ENCODE peak calls at places on chromosomes 6 and 20, in five cellular contexts. M is endothelial cell of umbilical vein, P is SJSA1, Q is PC-9, W is Panc1. G is an unnamed sample.

GRCh38 chr6:54094837-54095236 is 16.4 kb upstream of the MLIP start:
- DNase-seq in W (no peak), P (no peak), M (no peak), Q (no peak), G (no peak)

GRCh38 chr6:34383651-34384304 is 8.7 kb downstream of the NUDT3 start:
- DNase-seq in Q (no peak), M (no peak), P (no peak), W (no peak), G (no peak)

GRCh38 chr6:154842828-154843227 is 109.6 kb downstream of the SCAF8 start:
- DNase-seq in P (no peak), M (peak; percentile 76), Q (no peak), W (no peak), G (no peak)

GRCh38 chr20:19937651-19938420 is 79.3 kb upstream of the NAA20 start:
- DNase-seq in W (no peak), Q (no peak), M (no peak), P (no peak), G (no peak)

GRCh38 chr6:170080828-170081368 is 210.0 kb downstream of the DLL1 start:
- DNase-seq in Q (no peak), W (no peak), P (peak; percentile 26), M (no peak), G (no peak)

GRCh38 chr6:156461647-156462046 is 315.5 kb upstream of the ARID1B start:
- DNase-seq in W (no peak), P (no peak), Q (no peak), M (no peak), G (no peak)

GRCh38 chr20:33411136-33411690 is 9.9 kb upstream of the CDK5RAP1 start:
- DNase-seq in Q (no peak), W (no peak), M (no peak), P (no peak), G (no peak)

GRCh38 chr6:7887278-7887991 is 23.2 kb downstream of the TXNDC5 start:
- DNase-seq in Q (no peak), M (peak; percentile 64), P (no peak), W (no peak), G (no peak)

GRCh38 chr6:5012531-5012930 is 8.7 kb upstream of the RPP40 start:
- DNase-seq in W (no peak), Q (no peak), M (peak; percentile 89), P (no peak), G (no peak)

GRCh38 chr6:127587875-127588274 is 10.9 kb downstream of the C6orf58 start:
- DNase-seq in P (no peak), W (no peak), Q (no peak), M (no peak), G (no peak)

GRCh38 chr6:13248953-13249432 is 79.3 kb downstream of the TBC1D7 start:
- DNase-seq in P (no peak), Q (no peak), W (no peak), M (no peak), G (no peak)

GRCh38 chr6:37624606-37625574 is 72.8 kb downstream of the MDGA1 start:
- DNase-seq in P (no peak), M (peak; percentile 27), Q (peak; percentile 50), W (no peak), G (peak; percentile 82)

GRCh38 chr6:168418151-168418551 is 22.8 kb upstream of the SMOC2 start:
- DNase-seq in W (no peak), Q (no peak), P (no peak), M (no peak), G (no peak)

GRCh38 chr6:25122001-25122400 is 157.2 kb upstream of the CARMIL1 start:
- DNase-seq in P (no peak), W (no peak), Q (no peak), M (peak; percentile 84), G (no peak)

GRCh38 chr6:129281173-129281796 is 398.3 kb downstream of the LAMA2 start:
- DNase-seq in Q (no peak), W (no peak), P (no peak), M (no peak), G (no peak)

GRCh38 chr20:17671565-17671964 is 10.5 kb downstream of the RRBP1 start:
- DNase-seq in P (no peak), M (no peak), W (no peak), Q (no peak), G (no peak)

GRCh38 chr6:75376347-75377024 is 91.9 kb upstream of the TMEM30A start:
- DNase-seq in Q (peak; percentile 50), M (peak; percentile 61), W (no peak), P (peak; percentile 52), G (no peak)

GRCh38 chr6:168441434-168442391 is 729 bp downstream of the SMOC2 start:
- DNase-seq in W (no peak), P (no peak), M (no peak), Q (no peak), G (no peak)

GRCh38 chr6:111872521-111873177 is 603 bp downstream of the FYN start:
- DNase-seq in M (peak; percentile 35), W (no peak), P (peak; percentile 50), Q (peak; percentile 46), G (peak; percentile 11)

GRCh38 chr20:15613530-15613929 is 959.7 kb downstream of the KIF16B start:
- DNase-seq in Q (no peak), W (no peak), P (no peak), M (no peak), G (peak; percentile 34)

GRCh38 chr20:3420211-3420707 is 12.8 kb upstream of the DNAAF9 start:
- DNase-seq in M (no peak), W (no peak), P (no peak), Q (no peak), G (peak; percentile 47)

GRCh38 chr20:2626853-2627541 is 25.4 kb upstream of the NOP56 start:
- DNase-seq in Q (peak; percentile 85), P (peak; percentile 56), W (no peak), M (peak; percentile 14), G (peak; percentile 93)

GRCh38 chr6:140441256-140441655 is 1066.8 kb upstream of the CITED2 start:
- DNase-seq in W (peak; percentile 18), Q (no peak), M (peak; percentile 57), P (peak; percentile 49), G (peak; percentile 45)

GRCh38 chr6:14665827-14666724 is 548.5 kb downstream of the CD83 start:
- DNase-seq in M (no peak), W (no peak), Q (peak; percentile 79), P (peak; percentile 53), G (no peak)
- H3K27ac ChIP-seq in M (no peak overlapping the region), W (no peak overlapping the region), Q (peak overlapping the region; percentile 82), P (no peak overlapping the region), G (no peak overlapping the region)

GRCh38 chr6:103177800-103178199 is 1681.9 kb downstream of the HACE1 start:
- DNase-seq in P (no peak), Q (no peak), M (no peak), W (no peak), G (no peak)
- H3K4me1 ChIP-seq in P (no peaks in the 10 kb centered on the region), Q (no peaks in the 10 kb centered on the region), M (no peaks in the 10 kb centered on the region), W (no peaks in the 10 kb centered on the region), G (no peaks in the 10 kb centered on the region)

GRCh38 chr6:29974901-29975560 is 32.7 kb downstream of the HLA-A start:
- DNase-seq in Q (no peak), W (no peak), P (no peak), M (peak; percentile 21), G (no peak)
- H3K27me3 ChIP-seq in Q (no peaks in the 10 kb centered on the region), W (no peaks in the 10 kb centered on the region), P (peaks cover 6% of the 10 kb centered on the region), M (peaks cover 18% of the 10 kb centered on the region), G (no peaks in the 10 kb centered on the region)

DNA sequence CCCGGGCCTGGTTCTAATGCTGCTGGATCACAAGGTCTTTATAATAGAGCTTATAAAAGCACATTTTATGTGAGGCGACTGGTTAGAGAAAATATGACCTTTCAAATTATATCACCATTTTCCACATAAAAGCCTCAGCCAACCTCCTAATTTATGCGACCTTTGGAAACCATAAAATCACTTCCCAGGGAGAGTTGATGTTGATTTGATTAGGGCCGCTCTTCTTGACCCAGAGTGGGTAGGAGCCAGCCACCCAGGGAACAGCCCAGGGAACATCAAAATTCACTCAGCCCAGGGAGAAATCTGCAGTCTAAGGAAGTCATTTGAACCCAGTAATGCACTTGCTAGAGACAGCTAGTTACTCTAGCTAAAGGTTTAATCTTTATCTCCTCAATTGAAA is 79.8 kb upstream of the TENT5A start:
- DNase-seq in P (no peak), W (no peak), M (no peak), Q (no peak), G (peak; percentile 58)
- H3K27ac ChIP-seq in P (no peak overlapping the region), W (no peak overlapping the region), M (no peak overlapping the region), Q (no peak overlapping the region), G (peak overlapping the region; percentile 2)

DNA sequence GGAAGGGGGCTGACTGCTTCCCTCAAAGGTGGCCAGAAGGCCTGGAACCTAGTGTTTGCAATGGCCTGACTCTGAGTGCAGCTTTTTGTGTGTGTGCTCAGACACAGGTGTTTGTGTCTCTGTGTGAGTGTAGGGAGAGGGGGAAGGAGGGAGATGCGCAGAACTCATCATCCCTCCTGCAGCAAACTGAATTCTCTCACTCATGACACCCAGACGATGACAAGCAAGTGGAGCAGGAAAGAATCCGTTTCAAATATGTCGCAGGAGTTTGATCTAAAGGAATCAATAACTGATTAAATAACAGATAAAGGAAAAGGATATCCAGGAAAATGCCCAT is 101.4 kb downstream of the TNFAIP3 start:
- DNase-seq in Q (no peak), W (no peak), P (no peak), M (no peak), G (no peak)
- H3K4me1 ChIP-seq in Q (peaks cover 17% of the 10 kb centered on the region), W (no peaks in the 10 kb centered on the region), P (no peaks in the 10 kb centered on the region), M (no peaks in the 10 kb centered on the region), G (no peaks in the 10 kb centered on the region)

DNA sequence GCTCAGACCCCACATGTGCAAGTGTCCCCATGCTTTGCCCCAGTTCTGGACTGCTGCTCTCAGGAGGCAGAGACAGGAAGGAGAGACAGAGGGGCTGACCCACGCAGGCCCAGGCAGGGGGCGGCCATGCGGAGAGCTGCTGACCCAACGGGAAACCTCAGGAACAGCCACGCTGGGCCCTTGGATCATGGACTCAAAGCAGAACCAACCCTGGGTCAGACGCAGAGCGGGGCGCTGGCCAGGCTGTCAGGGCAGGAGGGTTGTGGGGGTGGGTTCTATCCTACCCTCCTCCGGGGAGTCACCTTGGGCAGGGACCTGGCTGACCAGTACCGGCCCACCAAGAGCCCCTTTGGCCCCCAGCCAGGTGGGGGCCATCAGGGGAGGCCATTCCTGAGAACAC is 2.0 kb downstream of the KCNQ2 start:
- DNase-seq in W (no peak), Q (no peak), P (no peak), M (no peak), G (no peak)
- H3K27me3 ChIP-seq in W (no peaks in the 10 kb centered on the region), Q (peaks cover 94% of the 10 kb centered on the region), P (peaks cover 92% of the 10 kb centered on the region), M (peaks cover 32% of the 10 kb centered on the region), G (peaks cover 16% of the 10 kb centered on the region)

DNA sequence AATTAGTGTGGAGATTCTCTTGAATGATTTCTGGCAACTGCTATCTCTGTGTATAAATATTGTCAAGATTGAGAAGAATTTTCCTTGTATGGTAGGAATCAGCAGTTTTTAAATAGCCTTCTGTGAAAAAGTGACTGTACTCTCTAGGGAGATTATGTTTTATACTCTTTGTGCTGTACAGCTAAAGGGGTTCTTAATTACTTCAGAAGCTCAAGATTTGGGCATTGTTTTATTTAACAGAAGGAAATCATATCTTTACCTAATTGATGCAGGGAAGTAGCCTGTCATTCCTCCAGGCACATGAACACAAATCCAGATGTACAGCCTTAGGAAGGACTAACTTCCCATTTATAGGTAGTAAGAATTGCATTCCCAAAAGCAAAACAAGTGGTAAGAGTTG is 1.3 kb downstream of the CALHM5 start:
- DNase-seq in W (no peak), Q (no peak), P (no peak), M (peak; percentile 46), G (no peak)
- H3K27ac ChIP-seq in W (no peak overlapping the region), Q (no peak overlapping the region), P (peak overlapping the region; percentile 84), M (peak overlapping the region; percentile 95), G (no peak overlapping the region)

GRCh38 chr6:64259372-64259771 is 623.8 kb downstream of the PHF3 start:
- DNase-seq in P (no peak), W (no peak), Q (no peak), M (no peak), G (no peak)
- H3K4me1 ChIP-seq in P (no peaks in the 10 kb centered on the region), W (no peaks in the 10 kb centered on the region), Q (no peaks in the 10 kb centered on the region), M (peaks cover 6% of the 10 kb centered on the region), G (no peaks in the 10 kb centered on the region)

G was measured in small intestine.